ENCODE peak calls at places on chromosomes 12 and 14, in six cellular contexts. One of them, this sample, is unnamed.

GRCh38 chr14:62796431-62796830 is 248.8 kb downstream of the KCNH5 start:
- DNase-seq in mesendoderm: no peak
- DNase-seq in fibroblast of pulmonary artery: no peak
- DNase-seq in C1 segment of cervical spinal cord: no peak
- DNase-seq in A172: no peak
- DNase-seq in EH: no peak
- DNase-seq in this sample: no peak

GRCh38 chr14:22598896-22599244 is 770 bp downstream of the ABHD4 start:
- DNase-seq in mesendoderm: peak
- DNase-seq in fibroblast of pulmonary artery: peak
- DNase-seq in C1 segment of cervical spinal cord: no peak
- DNase-seq in A172: peak
- DNase-seq in EH: peak
- DNase-seq in this sample: peak

GRCh38 chr12:113642672-113643071 is 171.0 kb upstream of the LHX5 start:
- DNase-seq in mesendoderm: no peak
- DNase-seq in fibroblast of pulmonary artery: no peak
- DNase-seq in C1 segment of cervical spinal cord: no peak
- DNase-seq in A172: no peak
- DNase-seq in EH: no peak
- DNase-seq in this sample: no peak

GRCh38 chr14:90295870-90296516 is 35.7 kb downstream of the NRDE2 start:
- DNase-seq in mesendoderm: no peak
- DNase-seq in fibroblast of pulmonary artery: no peak
- DNase-seq in C1 segment of cervical spinal cord: no peak
- DNase-seq in A172: no peak
- DNase-seq in EH: no peak
- DNase-seq in this sample: no peak

GRCh38 chr12:117226505-117226904 is 36.2 kb upstream of the FBXO21 start:
- DNase-seq in mesendoderm: no peak
- DNase-seq in fibroblast of pulmonary artery: no peak
- DNase-seq in C1 segment of cervical spinal cord: no peak
- DNase-seq in A172: no peak
- DNase-seq in EH: no peak
- DNase-seq in this sample: no peak

GRCh38 chr12:46523863-46524770 is 151.5 kb upstream of the SLC38A2 start:
- DNase-seq in mesendoderm: no peak
- DNase-seq in fibroblast of pulmonary artery: peak
- DNase-seq in C1 segment of cervical spinal cord: no peak
- DNase-seq in A172: peak
- DNase-seq in EH: peak
- DNase-seq in this sample: no peak

GRCh38 chr14:76950043-76951020 is 78.2 kb downstream of the IRF2BPL start:
- DNase-seq in mesendoderm: no peak
- DNase-seq in fibroblast of pulmonary artery: peak
- DNase-seq in C1 segment of cervical spinal cord: no peak
- DNase-seq in A172: no peak
- DNase-seq in EH: peak
- DNase-seq in this sample: no peak

GRCh38 chr12:27781680-27782079 is 1.6 kb upstream of the MANSC4 start:
- DNase-seq in mesendoderm: peak
- DNase-seq in fibroblast of pulmonary artery: peak
- DNase-seq in C1 segment of cervical spinal cord: no peak
- DNase-seq in A172: no peak
- DNase-seq in EH: peak
- DNase-seq in this sample: no peak

GRCh38 chr14:91307652-91308051 is 63.1 kb upstream of the GPR68 start:
- DNase-seq in mesendoderm: no peak
- DNase-seq in fibroblast of pulmonary artery: no peak
- DNase-seq in C1 segment of cervical spinal cord: no peak
- DNase-seq in A172: no peak
- DNase-seq in EH: no peak
- DNase-seq in this sample: no peak

GRCh38 chr12:120231316-120232011 is 30.6 kb upstream of the RPLP0 start:
- DNase-seq in mesendoderm: peak
- DNase-seq in fibroblast of pulmonary artery: peak
- DNase-seq in C1 segment of cervical spinal cord: no peak
- DNase-seq in A172: peak
- DNase-seq in EH: peak
- DNase-seq in this sample: peak

GRCh38 chr12:30866256-30866655 is 60.3 kb upstream of the TSPAN11 start:
- DNase-seq in mesendoderm: peak
- DNase-seq in fibroblast of pulmonary artery: no peak
- DNase-seq in C1 segment of cervical spinal cord: no peak
- DNase-seq in A172: no peak
- DNase-seq in EH: no peak
- DNase-seq in this sample: no peak

GRCh38 chr12:112017041-112017440 is 3.8 kb downstream of the ERP29 start:
- DNase-seq in mesendoderm: no peak
- DNase-seq in fibroblast of pulmonary artery: no peak
- DNase-seq in C1 segment of cervical spinal cord: no peak
- DNase-seq in A172: no peak
- DNase-seq in EH: no peak
- DNase-seq in this sample: no peak

GRCh38 chr14:50999726-51000125 is 55.4 kb upstream of the PYGL start:
- DNase-seq in mesendoderm: no peak
- DNase-seq in fibroblast of pulmonary artery: no peak
- DNase-seq in C1 segment of cervical spinal cord: no peak
- DNase-seq in A172: no peak
- DNase-seq in EH: no peak
- DNase-seq in this sample: peak

GRCh38 chr12:93982847-93983315 is 165.5 kb upstream of the PLXNC1 start:
- DNase-seq in mesendoderm: peak
- DNase-seq in fibroblast of pulmonary artery: peak
- DNase-seq in C1 segment of cervical spinal cord: no peak
- DNase-seq in A172: peak
- DNase-seq in EH: peak
- DNase-seq in this sample: peak

GRCh38 chr12:19002192-19002591 is 127.3 kb upstream of the PLEKHA5 start:
- DNase-seq in mesendoderm: no peak
- DNase-seq in fibroblast of pulmonary artery: peak
- DNase-seq in C1 segment of cervical spinal cord: no peak
- DNase-seq in A172: no peak
- DNase-seq in EH: no peak
- DNase-seq in this sample: no peak

GRCh38 chr14:75752907-75753594 is 92.0 kb downstream of the TTLL5 start:
- DNase-seq in mesendoderm: no peak
- DNase-seq in fibroblast of pulmonary artery: peak
- DNase-seq in C1 segment of cervical spinal cord: no peak
- DNase-seq in A172: no peak
- DNase-seq in EH: peak
- DNase-seq in this sample: no peak

GRCh38 chr12:122326597-122326996 is 60.3 kb upstream of the VPS33A start:
- DNase-seq in mesendoderm: no peak
- DNase-seq in fibroblast of pulmonary artery: no peak
- DNase-seq in C1 segment of cervical spinal cord: no peak
- DNase-seq in A172: no peak
- DNase-seq in EH: no peak
- DNase-seq in this sample: no peak

GRCh38 chr14:73591690-73592448 is at the start of gene ACOT4:
- DNase-seq in mesendoderm: peak
- DNase-seq in fibroblast of pulmonary artery: peak
- DNase-seq in C1 segment of cervical spinal cord: no peak
- DNase-seq in A172: no peak
- DNase-seq in EH: peak
- DNase-seq in this sample: no peak

GRCh38 chr12:113224955-113225354 is 3.7 kb downstream of the TPCN1 start:
- DNase-seq in mesendoderm: no peak
- DNase-seq in fibroblast of pulmonary artery: no peak
- DNase-seq in C1 segment of cervical spinal cord: no peak
- DNase-seq in A172: no peak
- DNase-seq in EH: no peak
- DNase-seq in this sample: no peak

GRCh38 chr12:3432176-3432742 is 58.7 kb upstream of the PRMT8 start:
- DNase-seq in mesendoderm: peak
- DNase-seq in fibroblast of pulmonary artery: peak
- DNase-seq in C1 segment of cervical spinal cord: no peak
- DNase-seq in A172: no peak
- DNase-seq in EH: peak
- DNase-seq in this sample: no peak

GRCh38 chr12:73181244-73181643 is 909.1 kb downstream of the TRHDE start:
- DNase-seq in mesendoderm: peak
- DNase-seq in fibroblast of pulmonary artery: no peak
- DNase-seq in C1 segment of cervical spinal cord: no peak
- DNase-seq in A172: no peak
- DNase-seq in EH: no peak
- DNase-seq in this sample: no peak

GRCh38 chr12:4506870-4507269 is 31.8 kb upstream of the RAD51AP1 start:
- DNase-seq in mesendoderm: no peak
- DNase-seq in fibroblast of pulmonary artery: peak
- DNase-seq in C1 segment of cervical spinal cord: no peak
- DNase-seq in A172: peak
- DNase-seq in EH: peak
- DNase-seq in this sample: no peak

GRCh38 chr12:102957339-102958050 is at the start of gene ASCL1:
- DNase-seq in mesendoderm: peak
- DNase-seq in fibroblast of pulmonary artery: peak
- DNase-seq in C1 segment of cervical spinal cord: no peak
- DNase-seq in A172: no peak
- DNase-seq in EH: peak
- DNase-seq in this sample: no peak

GRCh38 chr14:78933948-78934524 is 763.9 kb downstream of the NRXN3 start:
- DNase-seq in mesendoderm: peak
- DNase-seq in fibroblast of pulmonary artery: peak
- DNase-seq in C1 segment of cervical spinal cord: no peak
- DNase-seq in A172: no peak
- DNase-seq in EH: peak
- DNase-seq in this sample: no peak

GRCh38 chr14:28101992-28102391 is 664.6 kb upstream of the FOXG1 start:
- DNase-seq in mesendoderm: no peak
- DNase-seq in fibroblast of pulmonary artery: peak
- DNase-seq in C1 segment of cervical spinal cord: no peak
- DNase-seq in A172: no peak
- DNase-seq in EH: no peak
- DNase-seq in this sample: no peak

GRCh38 chr12:127273621-127274020 is 993.3 kb upstream of the TMEM132C start:
- DNase-seq in mesendoderm: no peak
- DNase-seq in fibroblast of pulmonary artery: no peak
- DNase-seq in C1 segment of cervical spinal cord: no peak
- DNase-seq in A172: peak
- DNase-seq in EH: peak
- DNase-seq in this sample: no peak

GRCh38 chr14:74671789-74672188 is 41.1 kb downstream of the AREL1 start:
- DNase-seq in mesendoderm: no peak
- DNase-seq in fibroblast of pulmonary artery: peak
- DNase-seq in C1 segment of cervical spinal cord: no peak
- DNase-seq in A172: peak
- DNase-seq in EH: peak
- DNase-seq in this sample: peak

GRCh38 chr14:94770251-94770749 is 387 bp upstream of the GSC start:
- DNase-seq in mesendoderm: peak
- DNase-seq in fibroblast of pulmonary artery: peak
- DNase-seq in C1 segment of cervical spinal cord: no peak
- DNase-seq in A172: no peak
- DNase-seq in EH: no peak
- DNase-seq in this sample: no peak

GRCh38 chr12:21502872-21503271 is 1.3 kb downstream of the GOLT1B start:
- DNase-seq in mesendoderm: no peak
- DNase-seq in fibroblast of pulmonary artery: no peak
- DNase-seq in C1 segment of cervical spinal cord: no peak
- DNase-seq in A172: no peak
- DNase-seq in EH: no peak
- DNase-seq in this sample: no peak

GRCh38 chr12:106682594-106683234 is 91.8 kb upstream of the RIC8B start:
- DNase-seq in mesendoderm: no peak
- DNase-seq in fibroblast of pulmonary artery: peak
- DNase-seq in C1 segment of cervical spinal cord: no peak
- DNase-seq in A172: peak
- DNase-seq in EH: peak
- DNase-seq in this sample: no peak

GRCh38 chr14:77299776-77300175 is 20.9 kb downstream of the POMT2 start:
- DNase-seq in mesendoderm: no peak
- DNase-seq in fibroblast of pulmonary artery: no peak
- DNase-seq in C1 segment of cervical spinal cord: no peak
- DNase-seq in A172: no peak
- DNase-seq in EH: no peak
- DNase-seq in this sample: no peak

GRCh38 chr12:69904761-69905160 is 79.7 kb downstream of the MYRFL start:
- DNase-seq in mesendoderm: peak
- DNase-seq in fibroblast of pulmonary artery: peak
- DNase-seq in C1 segment of cervical spinal cord: no peak
- DNase-seq in A172: no peak
- DNase-seq in EH: peak
- DNase-seq in this sample: no peak

GRCh38 chr14:74244115-74244514 is 4.9 kb downstream of the VSX2 start:
- DNase-seq in mesendoderm: peak
- DNase-seq in fibroblast of pulmonary artery: no peak
- DNase-seq in C1 segment of cervical spinal cord: no peak
- DNase-seq in A172: no peak
- DNase-seq in EH: no peak
- DNase-seq in this sample: no peak

GRCh38 chr12:1660304-1661187 is 30.3 kb upstream of the ADIPOR2 start:
- DNase-seq in mesendoderm: no peak
- DNase-seq in fibroblast of pulmonary artery: peak
- DNase-seq in C1 segment of cervical spinal cord: peak
- DNase-seq in A172: no peak
- DNase-seq in EH: peak
- DNase-seq in this sample: peak

GRCh38 chr14:77024171-77024627 is 4.3 kb downstream of the IRF2BPL start:
- DNase-seq in mesendoderm: peak
- DNase-seq in fibroblast of pulmonary artery: peak
- DNase-seq in C1 segment of cervical spinal cord: no peak
- DNase-seq in A172: peak
- DNase-seq in EH: peak
- DNase-seq in this sample: no peak

GRCh38 chr12:125330645-125331341 is 265.6 kb downstream of the AACS start:
- DNase-seq in mesendoderm: peak
- DNase-seq in fibroblast of pulmonary artery: peak
- DNase-seq in C1 segment of cervical spinal cord: peak
- DNase-seq in A172: peak
- DNase-seq in EH: peak
- DNase-seq in this sample: no peak

GRCh38 chr14:100153560-100153959 is 5.9 kb downstream of the DEGS2 start:
- DNase-seq in mesendoderm: no peak
- DNase-seq in fibroblast of pulmonary artery: no peak
- DNase-seq in C1 segment of cervical spinal cord: no peak
- DNase-seq in A172: no peak
- DNase-seq in EH: no peak
- DNase-seq in this sample: no peak